ENCODE peak calls at places on chromosomes 13 and 19, in six cellular contexts. One of them, this sample, is unnamed. For H3K9me3 and H3K36me3, the result is how much of the 10 kb centered on the place peaks cover.

GRCh38 chr13:106183410-106184128 is 351.9 kb downstream of the EFNB2 start:
- DNase-seq in CD8-positive, alpha-beta T cell: no peak
- DNase-seq in IMR-90: no peak
- DNase-seq in sigmoid colon: no peak
- DNase-seq in cardiac muscle cell: no peak
- DNase-seq in stomach: no peak
- DNase-seq in this sample: no peak

GRCh38 chr13:44758595-44759221 is 182.6 kb upstream of the TSC22D1 start:
- DNase-seq in cardiac muscle cell: no peak
- DNase-seq in stomach: no peak
- DNase-seq in IMR-90: peak
- DNase-seq in CD8-positive, alpha-beta T cell: no peak
- DNase-seq in sigmoid colon: no peak
- DNase-seq in this sample: no peak

GRCh38 chr19:47854459-47854858 is 4.6 kb upstream of the TPRX2 start:
- DNase-seq in CD8-positive, alpha-beta T cell: no peak
- DNase-seq in sigmoid colon: no peak
- DNase-seq in cardiac muscle cell: no peak
- DNase-seq in IMR-90: no peak
- DNase-seq in stomach: no peak
- DNase-seq in this sample: no peak

GRCh38 chr13:32038353-32038752 is 6.8 kb downstream of the FRY start:
- DNase-seq in cardiac muscle cell: no peak
- DNase-seq in CD8-positive, alpha-beta T cell: no peak
- DNase-seq in IMR-90: no peak
- DNase-seq in stomach: no peak
- DNase-seq in sigmoid colon: no peak
- DNase-seq in this sample: no peak

GRCh38 chr19:11018743-11019142 is 57.9 kb downstream of the SMARCA4 start:
- DNase-seq in CD8-positive, alpha-beta T cell: no peak
- DNase-seq in IMR-90: no peak
- DNase-seq in stomach: no peak
- DNase-seq in sigmoid colon: no peak
- DNase-seq in cardiac muscle cell: no peak
- DNase-seq in this sample: no peak

GRCh38 chr13:113155201-113155600 is 3.2 kb upstream of the PROZ start:
- DNase-seq in IMR-90: no peak
- DNase-seq in stomach: no peak
- DNase-seq in CD8-positive, alpha-beta T cell: no peak
- DNase-seq in sigmoid colon: no peak
- DNase-seq in cardiac muscle cell: no peak
- DNase-seq in this sample: no peak

GRCh38 chr13:55569514-55569913 is 1571.2 kb upstream of the PRR20A start:
- DNase-seq in sigmoid colon: no peak
- DNase-seq in CD8-positive, alpha-beta T cell: no peak
- DNase-seq in IMR-90: no peak
- DNase-seq in stomach: no peak
- DNase-seq in cardiac muscle cell: no peak
- DNase-seq in this sample: no peak

GRCh38 chr19:5186293-5187050 is 154.1 kb downstream of the PTPRS start:
- DNase-seq in sigmoid colon: no peak
- DNase-seq in stomach: no peak
- DNase-seq in cardiac muscle cell: no peak
- DNase-seq in IMR-90: peak
- DNase-seq in CD8-positive, alpha-beta T cell: no peak
- DNase-seq in this sample: no peak

GRCh38 chr13:95452376-95452775 is 100.1 kb upstream of the CLDN10 start:
- DNase-seq in cardiac muscle cell: no peak
- DNase-seq in CD8-positive, alpha-beta T cell: no peak
- DNase-seq in IMR-90: no peak
- DNase-seq in stomach: no peak
- DNase-seq in sigmoid colon: no peak
- DNase-seq in this sample: no peak

GRCh38 chr13:108003626-108004025 is 211.7 kb downstream of the LIG4 start:
- DNase-seq in CD8-positive, alpha-beta T cell: no peak
- DNase-seq in stomach: no peak
- DNase-seq in sigmoid colon: no peak
- DNase-seq in cardiac muscle cell: no peak
- DNase-seq in IMR-90: no peak
- DNase-seq in this sample: no peak

GRCh38 chr19:34120846-34121639 is 51.3 kb upstream of the LSM14A start:
- DNase-seq in CD8-positive, alpha-beta T cell: peak
- DNase-seq in IMR-90: peak
- DNase-seq in stomach: peak
- DNase-seq in sigmoid colon: no peak
- DNase-seq in cardiac muscle cell: peak
- DNase-seq in this sample: peak

GRCh38 chr19:9148687-9149086 is 8.5 kb downstream of the ZNF317 start:
- DNase-seq in CD8-positive, alpha-beta T cell: no peak
- DNase-seq in cardiac muscle cell: no peak
- DNase-seq in sigmoid colon: no peak
- DNase-seq in IMR-90: no peak
- DNase-seq in stomach: no peak
- DNase-seq in this sample: no peak

GRCh38 chr13:24763596-24764275 is at the start of gene RNF17:
- DNase-seq in stomach: no peak
- DNase-seq in CD8-positive, alpha-beta T cell: no peak
- DNase-seq in sigmoid colon: no peak
- DNase-seq in cardiac muscle cell: no peak
- DNase-seq in IMR-90: no peak
- DNase-seq in this sample: no peak

GRCh38 chr19:58409010-58409790 is 751 bp downstream of the ZNF584 start:
- DNase-seq in CD8-positive, alpha-beta T cell: no peak
- DNase-seq in IMR-90: peak
- DNase-seq in cardiac muscle cell: no peak
- DNase-seq in sigmoid colon: peak
- DNase-seq in stomach: no peak
- DNase-seq in this sample: no peak

GRCh38 chr13:75214846-75215245 is 267.1 kb downstream of the TBC1D4 start:
- DNase-seq in stomach: no peak
- DNase-seq in IMR-90: no peak
- DNase-seq in sigmoid colon: no peak
- DNase-seq in cardiac muscle cell: no peak
- DNase-seq in CD8-positive, alpha-beta T cell: no peak
- DNase-seq in this sample: no peak

GRCh38 chr19:51226068-51226467 is 1.2 kb downstream of the CD33 start:
- DNase-seq in sigmoid colon: no peak
- DNase-seq in CD8-positive, alpha-beta T cell: no peak
- DNase-seq in stomach: no peak
- DNase-seq in IMR-90: no peak
- DNase-seq in cardiac muscle cell: no peak
- DNase-seq in this sample: no peak

GRCh38 chr19:13099073-13099999 is 3.3 kb downstream of the LYL1 start:
- DNase-seq in cardiac muscle cell: no peak
- DNase-seq in IMR-90: no peak
- DNase-seq in sigmoid colon: peak
- DNase-seq in stomach: peak
- DNase-seq in CD8-positive, alpha-beta T cell: peak
- DNase-seq in this sample: peak

GRCh38 chr13:40477623-40478608 is 188.5 kb downstream of the FOXO1 start:
- DNase-seq in cardiac muscle cell: peak
- DNase-seq in CD8-positive, alpha-beta T cell: no peak
- DNase-seq in stomach: no peak
- DNase-seq in IMR-90: no peak
- DNase-seq in sigmoid colon: peak
- DNase-seq in this sample: peak

GRCh38 chr19:18470153-18470552 is 32.2 kb upstream of the ISYNA1 start:
- DNase-seq in cardiac muscle cell: peak
- DNase-seq in IMR-90: no peak
- DNase-seq in sigmoid colon: peak
- DNase-seq in stomach: no peak
- DNase-seq in CD8-positive, alpha-beta T cell: no peak
- DNase-seq in this sample: no peak

GRCh38 chr13:114121496-114122466 is 10.6 kb downstream of the RASA3 start:
- DNase-seq in cardiac muscle cell: no peak
- DNase-seq in stomach: no peak
- DNase-seq in CD8-positive, alpha-beta T cell: no peak
- DNase-seq in sigmoid colon: no peak
- DNase-seq in IMR-90: no peak
- DNase-seq in this sample: no peak

GRCh38 chr19:35995655-35995993 is 636 bp downstream of the SDHAF1 start:
- DNase-seq in IMR-90: peak
- DNase-seq in cardiac muscle cell: peak
- DNase-seq in stomach: no peak
- DNase-seq in sigmoid colon: peak
- DNase-seq in CD8-positive, alpha-beta T cell: no peak
- DNase-seq in this sample: peak

GRCh38 chr19:4988770-4989251 is 19.9 kb downstream of the KDM4B start:
- DNase-seq in sigmoid colon: peak
- DNase-seq in CD8-positive, alpha-beta T cell: no peak
- DNase-seq in IMR-90: peak
- DNase-seq in stomach: no peak
- DNase-seq in cardiac muscle cell: no peak
- DNase-seq in this sample: peak

GRCh38 chr19:47375694-47376588 is 26.8 kb downstream of the DHX34 start:
- DNase-seq in CD8-positive, alpha-beta T cell: no peak
- DNase-seq in stomach: no peak
- DNase-seq in sigmoid colon: no peak
- DNase-seq in IMR-90: no peak
- DNase-seq in cardiac muscle cell: no peak
- DNase-seq in this sample: no peak

GRCh38 chr19:55117063-55117635 is 288 bp downstream of the PPP1R12C start:
- DNase-seq in stomach: no peak
- DNase-seq in sigmoid colon: no peak
- DNase-seq in cardiac muscle cell: peak
- DNase-seq in CD8-positive, alpha-beta T cell: no peak
- DNase-seq in IMR-90: no peak
- DNase-seq in this sample: no peak

GRCh38 chr19:18317998-18318800 is 4.7 kb downstream of the LSM4 start:
- DNase-seq in stomach: peak
- DNase-seq in CD8-positive, alpha-beta T cell: no peak
- DNase-seq in IMR-90: no peak
- DNase-seq in cardiac muscle cell: no peak
- DNase-seq in sigmoid colon: no peak
- DNase-seq in this sample: no peak

DNA sequence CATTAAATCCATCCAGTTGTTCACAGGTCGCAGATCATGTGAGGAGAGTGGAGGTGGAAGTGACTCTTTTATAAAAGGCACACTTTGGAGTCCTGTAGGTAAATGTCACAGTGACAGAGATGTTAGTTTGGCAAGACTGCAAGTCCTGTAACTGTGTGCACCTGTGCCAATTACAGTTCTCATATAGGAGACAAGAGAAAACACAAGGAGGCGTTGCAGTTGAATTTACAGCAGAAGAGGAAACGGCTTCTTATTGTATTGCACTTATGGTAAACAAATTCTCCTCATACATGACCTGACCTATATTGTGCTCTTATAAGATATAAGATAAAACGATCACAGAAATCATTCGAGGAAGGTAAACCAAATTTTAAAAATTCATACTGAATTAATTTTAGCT is 732.8 kb upstream of the SLC10A2 start:
- DNase-seq in cardiac muscle cell: no peak
- DNase-seq in IMR-90: no peak
- DNase-seq in sigmoid colon: no peak
- DNase-seq in CD8-positive, alpha-beta T cell: no peak
- DNase-seq in stomach: no peak
- DNase-seq in this sample: no peak
- H3K9me3 ChIP-seq in cardiac muscle cell: under half
- H3K9me3 ChIP-seq in IMR-90: under half
- H3K9me3 ChIP-seq in sigmoid colon: under half
- H3K9me3 ChIP-seq in CD8-positive, alpha-beta T cell: under half
- H3K9me3 ChIP-seq in stomach: under half
- H3K9me3 ChIP-seq in this sample: under half

GRCh38 chr13:80547341-80547740 is 206.4 kb upstream of the SPRY2 start:
- DNase-seq in IMR-90: no peak
- DNase-seq in sigmoid colon: no peak
- DNase-seq in CD8-positive, alpha-beta T cell: no peak
- DNase-seq in cardiac muscle cell: no peak
- DNase-seq in stomach: no peak
- DNase-seq in this sample: no peak
- H3K27ac ChIP-seq in IMR-90: no peak
- H3K27ac ChIP-seq in sigmoid colon: no peak
- H3K27ac ChIP-seq in CD8-positive, alpha-beta T cell: no peak
- H3K27ac ChIP-seq in cardiac muscle cell: no peak
- H3K27ac ChIP-seq in stomach: no peak
- H3K27ac ChIP-seq in this sample: no peak

DNA sequence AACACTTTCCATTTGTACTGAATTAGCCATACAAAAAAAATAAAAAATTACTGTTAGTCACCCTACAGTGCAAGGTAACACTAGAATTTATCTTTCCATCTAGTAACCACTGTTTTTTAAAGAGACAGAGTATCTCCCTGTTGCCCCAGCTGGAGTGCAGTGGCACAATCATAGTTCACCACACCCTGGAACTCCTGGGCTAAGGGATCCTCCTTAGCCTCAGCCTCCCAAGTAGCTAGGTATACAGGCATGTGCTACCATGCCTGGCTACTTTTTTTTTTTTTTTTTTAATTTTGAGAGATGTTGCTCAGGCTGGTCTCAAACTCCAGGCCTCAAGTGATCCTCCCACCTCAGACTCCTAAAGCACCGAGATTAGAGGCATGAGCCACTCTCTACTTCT is 17.8 kb downstream of the ANKRD10 start:
- DNase-seq in stomach: no peak
- DNase-seq in cardiac muscle cell: no peak
- DNase-seq in sigmoid colon: no peak
- DNase-seq in CD8-positive, alpha-beta T cell: no peak
- DNase-seq in IMR-90: no peak
- DNase-seq in this sample: no peak
- H3K36me3 ChIP-seq in stomach: under half
- H3K36me3 ChIP-seq in cardiac muscle cell: under half
- H3K36me3 ChIP-seq in sigmoid colon: under half
- H3K36me3 ChIP-seq in CD8-positive, alpha-beta T cell: under half
- H3K36me3 ChIP-seq in IMR-90: under half
- H3K36me3 ChIP-seq in this sample: under half

GRCh38 chr19:50175924-50176323 is 12.8 kb upstream of the IZUMO2 start:
- DNase-seq in sigmoid colon: no peak
- DNase-seq in CD8-positive, alpha-beta T cell: no peak
- DNase-seq in stomach: no peak
- DNase-seq in IMR-90: no peak
- DNase-seq in cardiac muscle cell: no peak
- DNase-seq in this sample: no peak

GRCh38 chr19:50184196-50184595 is 19.2 kb upstream of the MYH14 start:
- DNase-seq in cardiac muscle cell: no peak
- DNase-seq in sigmoid colon: no peak
- DNase-seq in CD8-positive, alpha-beta T cell: no peak
- DNase-seq in stomach: no peak
- DNase-seq in IMR-90: no peak
- DNase-seq in this sample: no peak

GRCh38 chr19:50178320-50178719 is 15.2 kb upstream of the IZUMO2 start:
- DNase-seq in sigmoid colon: no peak
- DNase-seq in cardiac muscle cell: no peak
- DNase-seq in CD8-positive, alpha-beta T cell: no peak
- DNase-seq in IMR-90: no peak
- DNase-seq in stomach: no peak
- DNase-seq in this sample: no peak

GRCh38 chr19:50178859-50179537 is 15.9 kb upstream of the IZUMO2 start:
- DNase-seq in stomach: no peak
- DNase-seq in cardiac muscle cell: no peak
- DNase-seq in IMR-90: no peak
- DNase-seq in CD8-positive, alpha-beta T cell: no peak
- DNase-seq in sigmoid colon: no peak
- DNase-seq in this sample: no peak

DNA sequence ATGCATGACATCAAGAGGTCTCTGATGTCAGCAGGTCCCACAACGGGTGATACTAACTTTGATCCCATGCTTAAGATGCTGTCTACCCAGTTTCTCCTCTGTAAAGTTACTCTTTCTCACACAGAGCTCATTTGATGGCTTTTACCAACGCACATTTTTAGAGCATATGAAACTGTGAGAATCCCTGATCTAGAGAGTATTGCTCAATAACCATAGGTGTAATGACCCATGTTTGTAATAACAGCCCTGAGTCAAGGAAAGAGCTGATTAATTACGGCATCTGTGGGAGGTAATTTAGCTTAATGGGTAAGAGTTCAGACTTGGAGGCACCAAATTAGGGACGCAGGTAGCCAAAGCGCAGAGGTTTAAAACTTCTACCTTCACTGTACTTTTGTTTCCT is 18.0 kb upstream of the IZUMO2 start:
- DNase-seq in sigmoid colon: no peak
- DNase-seq in stomach: no peak
- DNase-seq in IMR-90: no peak
- DNase-seq in cardiac muscle cell: no peak
- DNase-seq in CD8-positive, alpha-beta T cell: no peak
- DNase-seq in this sample: no peak
- H3K9me3 ChIP-seq in sigmoid colon: under half
- H3K9me3 ChIP-seq in stomach: under half
- H3K9me3 ChIP-seq in IMR-90: under half
- H3K9me3 ChIP-seq in cardiac muscle cell: under half
- H3K9me3 ChIP-seq in CD8-positive, alpha-beta T cell: under half
- H3K9me3 ChIP-seq in this sample: under half